ENCODE peak calls at places on chromosomes 12 and 14, in ten cellular contexts. One of them, this sample, is unnamed.

GRCh38 chr12:105064564-105065222 is 19.6 kb downstream of the ALDH1L2 start:
- DNase-seq in GM19239: no peak
- DNase-seq in small intestine: no peak
- DNase-seq in T-helper 2 cell: no peak
- DNase-seq in stimulated activated CD4-positive, alpha-beta T cell treated with anti-CD3 and anti-CD28 coated beads, Interleukin-2, amount 100 ng/mL, for 24 hours: no peak
- DNase-seq in stimulated activated naive B cell treated with anti-CD40 and anti-IgM and Interleukin-4, amounts not matched to agents 10 μg/mL and 1 μg/mL and 100 μg/mL, for 72 hours: no peak
- DNase-seq in B cell: no peak
- DNase-seq in dorsolateral prefrontal cortex: no peak
- DNase-seq in HCT116: no peak
- DNase-seq in tibial artery: no peak
- DNase-seq in this sample: no peak

GRCh38 chr14:93309430-93309966 is 23.3 kb downstream of the BTBD7 start:
- DNase-seq in GM19239: no peak
- DNase-seq in small intestine: peak
- DNase-seq in T-helper 2 cell: peak
- DNase-seq in stimulated activated CD4-positive, alpha-beta T cell treated with anti-CD3 and anti-CD28 coated beads, Interleukin-2, amount 100 ng/mL, for 24 hours: no peak
- DNase-seq in stimulated activated naive B cell treated with anti-CD40 and anti-IgM and Interleukin-4, amounts not matched to agents 10 μg/mL and 1 μg/mL and 100 μg/mL, for 72 hours: no peak
- DNase-seq in B cell: no peak
- DNase-seq in dorsolateral prefrontal cortex: no peak
- DNase-seq in HCT116: no peak
- DNase-seq in tibial artery: no peak
- DNase-seq in this sample: no peak

GRCh38 chr14:36935976-36936678 is 236.3 kb downstream of the SLC25A21 start:
- DNase-seq in GM19239: no peak
- DNase-seq in small intestine: no peak
- DNase-seq in T-helper 2 cell: no peak
- DNase-seq in stimulated activated CD4-positive, alpha-beta T cell treated with anti-CD3 and anti-CD28 coated beads, Interleukin-2, amount 100 ng/mL, for 24 hours: no peak
- DNase-seq in stimulated activated naive B cell treated with anti-CD40 and anti-IgM and Interleukin-4, amounts not matched to agents 10 μg/mL and 1 μg/mL and 100 μg/mL, for 72 hours: no peak
- DNase-seq in B cell: no peak
- DNase-seq in dorsolateral prefrontal cortex: no peak
- DNase-seq in HCT116: no peak
- DNase-seq in tibial artery: no peak
- DNase-seq in this sample: no peak

GRCh38 chr12:116551952-116552749 is 7.0 kb upstream of the MAP1LC3B2 start:
- DNase-seq in GM19239: no peak
- DNase-seq in small intestine: no peak
- DNase-seq in T-helper 2 cell: no peak
- DNase-seq in stimulated activated CD4-positive, alpha-beta T cell treated with anti-CD3 and anti-CD28 coated beads, Interleukin-2, amount 100 ng/mL, for 24 hours: no peak
- DNase-seq in stimulated activated naive B cell treated with anti-CD40 and anti-IgM and Interleukin-4, amounts not matched to agents 10 μg/mL and 1 μg/mL and 100 μg/mL, for 72 hours: no peak
- DNase-seq in B cell: no peak
- DNase-seq in dorsolateral prefrontal cortex: no peak
- DNase-seq in HCT116: peak
- DNase-seq in tibial artery: no peak
- DNase-seq in this sample: no peak

GRCh38 chr14:79018846-79019245 is 848.7 kb downstream of the NRXN3 start:
- DNase-seq in GM19239: no peak
- DNase-seq in small intestine: no peak
- DNase-seq in T-helper 2 cell: no peak
- DNase-seq in stimulated activated CD4-positive, alpha-beta T cell treated with anti-CD3 and anti-CD28 coated beads, Interleukin-2, amount 100 ng/mL, for 24 hours: no peak
- DNase-seq in stimulated activated naive B cell treated with anti-CD40 and anti-IgM and Interleukin-4, amounts not matched to agents 10 μg/mL and 1 μg/mL and 100 μg/mL, for 72 hours: no peak
- DNase-seq in B cell: no peak
- DNase-seq in dorsolateral prefrontal cortex: no peak
- DNase-seq in HCT116: no peak
- DNase-seq in tibial artery: no peak
- DNase-seq in this sample: no peak

GRCh38 chr14:95442016-95442632 is 74.3 kb downstream of the SYNE3 start:
- DNase-seq in GM19239: no peak
- DNase-seq in small intestine: no peak
- DNase-seq in T-helper 2 cell: no peak
- DNase-seq in stimulated activated CD4-positive, alpha-beta T cell treated with anti-CD3 and anti-CD28 coated beads, Interleukin-2, amount 100 ng/mL, for 24 hours: no peak
- DNase-seq in stimulated activated naive B cell treated with anti-CD40 and anti-IgM and Interleukin-4, amounts not matched to agents 10 μg/mL and 1 μg/mL and 100 μg/mL, for 72 hours: no peak
- DNase-seq in B cell: no peak
- DNase-seq in dorsolateral prefrontal cortex: no peak
- DNase-seq in HCT116: no peak
- DNase-seq in tibial artery: no peak
- DNase-seq in this sample: no peak

GRCh38 chr14:42517786-42518530 is 911.3 kb downstream of the LRFN5 start:
- DNase-seq in GM19239: no peak
- DNase-seq in small intestine: no peak
- DNase-seq in T-helper 2 cell: no peak
- DNase-seq in stimulated activated CD4-positive, alpha-beta T cell treated with anti-CD3 and anti-CD28 coated beads, Interleukin-2, amount 100 ng/mL, for 24 hours: no peak
- DNase-seq in stimulated activated naive B cell treated with anti-CD40 and anti-IgM and Interleukin-4, amounts not matched to agents 10 μg/mL and 1 μg/mL and 100 μg/mL, for 72 hours: no peak
- DNase-seq in B cell: no peak
- DNase-seq in dorsolateral prefrontal cortex: no peak
- DNase-seq in HCT116: no peak
- DNase-seq in tibial artery: no peak
- DNase-seq in this sample: no peak

GRCh38 chr14:32319368-32320049 is 9.6 kb upstream of the AKAP6 start:
- DNase-seq in GM19239: no peak
- DNase-seq in small intestine: peak
- DNase-seq in T-helper 2 cell: no peak
- DNase-seq in stimulated activated CD4-positive, alpha-beta T cell treated with anti-CD3 and anti-CD28 coated beads, Interleukin-2, amount 100 ng/mL, for 24 hours: no peak
- DNase-seq in stimulated activated naive B cell treated with anti-CD40 and anti-IgM and Interleukin-4, amounts not matched to agents 10 μg/mL and 1 μg/mL and 100 μg/mL, for 72 hours: no peak
- DNase-seq in B cell: no peak
- DNase-seq in dorsolateral prefrontal cortex: no peak
- DNase-seq in HCT116: no peak
- DNase-seq in tibial artery: no peak
- DNase-seq in this sample: no peak

GRCh38 chr12:14111230-14111865 is 129.9 kb upstream of the GRIN2B start:
- DNase-seq in GM19239: peak
- DNase-seq in small intestine: peak
- DNase-seq in T-helper 2 cell: peak
- DNase-seq in stimulated activated CD4-positive, alpha-beta T cell treated with anti-CD3 and anti-CD28 coated beads, Interleukin-2, amount 100 ng/mL, for 24 hours: no peak
- DNase-seq in stimulated activated naive B cell treated with anti-CD40 and anti-IgM and Interleukin-4, amounts not matched to agents 10 μg/mL and 1 μg/mL and 100 μg/mL, for 72 hours: peak
- DNase-seq in B cell: peak
- DNase-seq in dorsolateral prefrontal cortex: no peak
- DNase-seq in HCT116: peak
- DNase-seq in tibial artery: no peak
- DNase-seq in this sample: no peak

GRCh38 chr12:130858084-130858483 is 13.8 kb upstream of the RAN start:
- DNase-seq in GM19239: no peak
- DNase-seq in small intestine: no peak
- DNase-seq in T-helper 2 cell: no peak
- DNase-seq in stimulated activated CD4-positive, alpha-beta T cell treated with anti-CD3 and anti-CD28 coated beads, Interleukin-2, amount 100 ng/mL, for 24 hours: no peak
- DNase-seq in stimulated activated naive B cell treated with anti-CD40 and anti-IgM and Interleukin-4, amounts not matched to agents 10 μg/mL and 1 μg/mL and 100 μg/mL, for 72 hours: no peak
- DNase-seq in B cell: no peak
- DNase-seq in dorsolateral prefrontal cortex: no peak
- DNase-seq in HCT116: no peak
- DNase-seq in tibial artery: no peak
- DNase-seq in this sample: no peak

GRCh38 chr12:45991289-45992249 is 1.2 kb upstream of the SCAF11 start:
- DNase-seq in GM19239: peak
- DNase-seq in small intestine: peak
- DNase-seq in T-helper 2 cell: peak
- DNase-seq in stimulated activated CD4-positive, alpha-beta T cell treated with anti-CD3 and anti-CD28 coated beads, Interleukin-2, amount 100 ng/mL, for 24 hours: peak
- DNase-seq in stimulated activated naive B cell treated with anti-CD40 and anti-IgM and Interleukin-4, amounts not matched to agents 10 μg/mL and 1 μg/mL and 100 μg/mL, for 72 hours: peak
- DNase-seq in B cell: peak
- DNase-seq in dorsolateral prefrontal cortex: peak
- DNase-seq in HCT116: peak
- DNase-seq in tibial artery: peak
- DNase-seq in this sample: peak

GRCh38 chr14:21087294-21088091 is 11.0 kb downstream of the ZNF219 start:
- DNase-seq in GM19239: peak
- DNase-seq in small intestine: peak
- DNase-seq in T-helper 2 cell: peak
- DNase-seq in stimulated activated CD4-positive, alpha-beta T cell treated with anti-CD3 and anti-CD28 coated beads, Interleukin-2, amount 100 ng/mL, for 24 hours: peak
- DNase-seq in stimulated activated naive B cell treated with anti-CD40 and anti-IgM and Interleukin-4, amounts not matched to agents 10 μg/mL and 1 μg/mL and 100 μg/mL, for 72 hours: peak
- DNase-seq in B cell: peak
- DNase-seq in dorsolateral prefrontal cortex: peak
- DNase-seq in HCT116: no peak
- DNase-seq in tibial artery: no peak
- DNase-seq in this sample: peak

GRCh38 chr14:84252706-84253105 is 1277.2 kb upstream of the FLRT2 start:
- DNase-seq in GM19239: no peak
- DNase-seq in small intestine: no peak
- DNase-seq in T-helper 2 cell: no peak
- DNase-seq in stimulated activated CD4-positive, alpha-beta T cell treated with anti-CD3 and anti-CD28 coated beads, Interleukin-2, amount 100 ng/mL, for 24 hours: no peak
- DNase-seq in stimulated activated naive B cell treated with anti-CD40 and anti-IgM and Interleukin-4, amounts not matched to agents 10 μg/mL and 1 μg/mL and 100 μg/mL, for 72 hours: no peak
- DNase-seq in B cell: no peak
- DNase-seq in dorsolateral prefrontal cortex: no peak
- DNase-seq in HCT116: no peak
- DNase-seq in tibial artery: no peak
- DNase-seq in this sample: no peak

GRCh38 chr12:42790761-42791151 is 201.2 kb upstream of the PRICKLE1 start:
- DNase-seq in GM19239: no peak
- DNase-seq in small intestine: no peak
- DNase-seq in T-helper 2 cell: no peak
- DNase-seq in stimulated activated CD4-positive, alpha-beta T cell treated with anti-CD3 and anti-CD28 coated beads, Interleukin-2, amount 100 ng/mL, for 24 hours: no peak
- DNase-seq in stimulated activated naive B cell treated with anti-CD40 and anti-IgM and Interleukin-4, amounts not matched to agents 10 μg/mL and 1 μg/mL and 100 μg/mL, for 72 hours: no peak
- DNase-seq in B cell: no peak
- DNase-seq in dorsolateral prefrontal cortex: no peak
- DNase-seq in HCT116: peak
- DNase-seq in tibial artery: no peak
- DNase-seq in this sample: no peak

GRCh38 chr14:100530270-100531072 is 56.7 kb downstream of the BEGAIN start:
- DNase-seq in GM19239: no peak
- DNase-seq in small intestine: no peak
- DNase-seq in T-helper 2 cell: no peak
- DNase-seq in stimulated activated CD4-positive, alpha-beta T cell treated with anti-CD3 and anti-CD28 coated beads, Interleukin-2, amount 100 ng/mL, for 24 hours: peak
- DNase-seq in stimulated activated naive B cell treated with anti-CD40 and anti-IgM and Interleukin-4, amounts not matched to agents 10 μg/mL and 1 μg/mL and 100 μg/mL, for 72 hours: no peak
- DNase-seq in B cell: no peak
- DNase-seq in dorsolateral prefrontal cortex: no peak
- DNase-seq in HCT116: no peak
- DNase-seq in tibial artery: peak
- DNase-seq in this sample: no peak

GRCh38 chr12:62604856-62605255 is 138.2 kb downstream of the MON2 start:
- DNase-seq in GM19239: no peak
- DNase-seq in small intestine: no peak
- DNase-seq in T-helper 2 cell: peak
- DNase-seq in stimulated activated CD4-positive, alpha-beta T cell treated with anti-CD3 and anti-CD28 coated beads, Interleukin-2, amount 100 ng/mL, for 24 hours: no peak
- DNase-seq in stimulated activated naive B cell treated with anti-CD40 and anti-IgM and Interleukin-4, amounts not matched to agents 10 μg/mL and 1 μg/mL and 100 μg/mL, for 72 hours: no peak
- DNase-seq in B cell: no peak
- DNase-seq in dorsolateral prefrontal cortex: no peak
- DNase-seq in HCT116: no peak
- DNase-seq in tibial artery: no peak
- DNase-seq in this sample: no peak

GRCh38 chr14:28603606-28604005 is 163.0 kb upstream of the FOXG1 start:
- DNase-seq in GM19239: no peak
- DNase-seq in small intestine: no peak
- DNase-seq in T-helper 2 cell: no peak
- DNase-seq in stimulated activated CD4-positive, alpha-beta T cell treated with anti-CD3 and anti-CD28 coated beads, Interleukin-2, amount 100 ng/mL, for 24 hours: no peak
- DNase-seq in stimulated activated naive B cell treated with anti-CD40 and anti-IgM and Interleukin-4, amounts not matched to agents 10 μg/mL and 1 μg/mL and 100 μg/mL, for 72 hours: no peak
- DNase-seq in B cell: no peak
- DNase-seq in dorsolateral prefrontal cortex: no peak
- DNase-seq in HCT116: no peak
- DNase-seq in tibial artery: no peak
- DNase-seq in this sample: no peak

GRCh38 chr14:51370758-51371386 is 130.8 kb downstream of the TMX1 start:
- DNase-seq in GM19239: no peak
- DNase-seq in small intestine: no peak
- DNase-seq in T-helper 2 cell: no peak
- DNase-seq in stimulated activated CD4-positive, alpha-beta T cell treated with anti-CD3 and anti-CD28 coated beads, Interleukin-2, amount 100 ng/mL, for 24 hours: no peak
- DNase-seq in stimulated activated naive B cell treated with anti-CD40 and anti-IgM and Interleukin-4, amounts not matched to agents 10 μg/mL and 1 μg/mL and 100 μg/mL, for 72 hours: no peak
- DNase-seq in B cell: no peak
- DNase-seq in dorsolateral prefrontal cortex: no peak
- DNase-seq in HCT116: no peak
- DNase-seq in tibial artery: no peak
- DNase-seq in this sample: no peak

GRCh38 chr12:75818863-75819262 is 212.7 kb downstream of the PHLDA1 start:
- DNase-seq in GM19239: no peak
- DNase-seq in small intestine: no peak
- DNase-seq in T-helper 2 cell: no peak
- DNase-seq in stimulated activated CD4-positive, alpha-beta T cell treated with anti-CD3 and anti-CD28 coated beads, Interleukin-2, amount 100 ng/mL, for 24 hours: no peak
- DNase-seq in stimulated activated naive B cell treated with anti-CD40 and anti-IgM and Interleukin-4, amounts not matched to agents 10 μg/mL and 1 μg/mL and 100 μg/mL, for 72 hours: no peak
- DNase-seq in B cell: no peak
- DNase-seq in dorsolateral prefrontal cortex: no peak
- DNase-seq in HCT116: no peak
- DNase-seq in tibial artery: no peak
- DNase-seq in this sample: no peak

GRCh38 chr14:39492267-39492666 is 60.0 kb upstream of the FBXO33 start:
- DNase-seq in GM19239: no peak
- DNase-seq in small intestine: no peak
- DNase-seq in T-helper 2 cell: no peak
- DNase-seq in stimulated activated CD4-positive, alpha-beta T cell treated with anti-CD3 and anti-CD28 coated beads, Interleukin-2, amount 100 ng/mL, for 24 hours: no peak
- DNase-seq in stimulated activated naive B cell treated with anti-CD40 and anti-IgM and Interleukin-4, amounts not matched to agents 10 μg/mL and 1 μg/mL and 100 μg/mL, for 72 hours: no peak
- DNase-seq in B cell: no peak
- DNase-seq in dorsolateral prefrontal cortex: no peak
- DNase-seq in HCT116: no peak
- DNase-seq in tibial artery: no peak
- DNase-seq in this sample: no peak